ENCODE peak calls at places on chromosomes 4 and X, in five cellular contexts. Z, D, K, N and U are unnamed samples.

GRCh38 chrX:22674947-22675346 is 324.8 kb upstream of the DDX53 start:
- DNase-seq in N (no peak), K (no peak), D (no peak), Z (no peak), U (no peak)

GRCh38 chr4:148258526-148258925 is 183.7 kb downstream of the NR3C2 start:
- DNase-seq in N (no peak), Z (no peak), D (peak; percentile 22), K (no peak), U (no peak)

GRCh38 chrX:72123471-72124185 is 8.1 kb downstream of the RTL5 start:
- DNase-seq in D (no peak), N (peak; percentile 84), Z (no peak), K (no peak), U (no peak)

GRCh38 chrX:1581132-1581531 is 10.3 kb upstream of the AKAP17A start:
- DNase-seq in Z (peak; percentile 90), N (peak; percentile 76), D (no peak), K (peak; percentile 57), U (no peak)

GRCh38 chrX:25873196-25873595 is 264.9 kb upstream of the MAGEB18 start:
- DNase-seq in Z (no peak), D (no peak), N (no peak), K (no peak), U (no peak)

GRCh38 chr4:114386637-114387233 is 211.9 kb upstream of the UGT8 start:
- DNase-seq in K (no peak), N (peak; percentile 46), Z (no peak), D (no peak), U (peak; percentile 5)

GRCh38 chr4:65624651-65625050 is 45.6 kb downstream of the EPHA5 start:
- DNase-seq in K (no peak), D (no peak), N (no peak), Z (no peak), U (no peak)

GRCh38 chr4:658031-658667 is 15.9 kb downstream of the ATP5ME start:
- DNase-seq in D (no peak), K (no peak), N (no peak), Z (no peak), U (no peak)

GRCh38 chrX:16145656-16146055 is 21.6 kb upstream of the MAGEB17 start:
- DNase-seq in D (no peak), K (no peak), N (no peak), Z (no peak), U (no peak)

GRCh38 chr4:20026456-20026855 is 225.2 kb upstream of the SLIT2 start:
- DNase-seq in Z (no peak), D (no peak), K (no peak), N (no peak), U (no peak)

GRCh38 chr4:18444286-18444685 is 422.7 kb upstream of the LCORL start:
- DNase-seq in K (no peak), N (no peak), D (no peak), Z (no peak), U (no peak)

GRCh38 chr4:30719363-30720020 is 677 bp upstream of the PCDH7 start:
- DNase-seq in Z (peak; percentile 34), D (peak; percentile 55), K (no peak), N (peak; percentile 83), U (peak; percentile 53)

GRCh38 chrX:37331546-37331945 is 17.6 kb upstream of the PRRG1 start:
- DNase-seq in Z (no peak), K (no peak), N (no peak), D (no peak), U (no peak)

GRCh38 chrX:38347136-38347535 is 5.3 kb upstream of the OTC start:
- DNase-seq in D (no peak), K (no peak), Z (no peak), N (peak; percentile 2), U (no peak)

GRCh38 chrX:36957425-36958328 is 50.5 kb upstream of the FAM47C start:
- DNase-seq in K (no peak), N (peak; percentile 60), Z (no peak), D (no peak), U (no peak)

GRCh38 chr4:141652161-141652778 is 15.9 kb downstream of the IL15 start:
- DNase-seq in Z (no peak), N (no peak), D (no peak), K (no peak), U (no peak)

GRCh38 chr4:42627887-42628646 is 28.8 kb downstream of the ATP8A1 start:
- DNase-seq in N (peak; percentile 12), D (peak; percentile 55), Z (peak; percentile 62), K (peak; percentile 30), U (no peak)

GRCh38 chr4:48498895-48499294 is 8.8 kb downstream of the ZAR1 start:
- DNase-seq in K (no peak), Z (no peak), N (peak; percentile 53), D (no peak), U (no peak)

GRCh38 chr4:54169176-54169575 is 59.9 kb upstream of the PDGFRA start:
- DNase-seq in K (no peak), Z (no peak), N (no peak), D (no peak), U (no peak)

GRCh38 chrX:84188320-84188834 is 378 bp upstream of the RPS6KA6 start:
- DNase-seq in N (peak; percentile 61), Z (peak; percentile 11), K (no peak), D (peak; percentile 55), U (peak; percentile 22)

GRCh38 chrX:67544871-67545771 is 1.3 kb downstream of the AR start:
- DNase-seq in K (no peak), Z (peak; percentile 6), D (peak; percentile 22), N (peak; percentile 30), U (no peak)

GRCh38 chrX:42459735-42460134 is 318.2 kb downstream of the PPP1R2C start:
- DNase-seq in N (no peak), K (no peak), D (no peak), Z (no peak), U (no peak)

GRCh38 chr4:95506264-95506663 is 42.5 kb downstream of the UNC5C start:
- DNase-seq in Z (no peak), K (no peak), D (no peak), N (no peak), U (no peak)

GRCh38 chr4:2260336-2261109 is 1.4 kb downstream of the MXD4 start:
- DNase-seq in K (no peak), D (peak; percentile 23), Z (peak; percentile 5), N (no peak), U (no peak)

GRCh38 chrX:16484338-16484737 is 165.6 kb upstream of the S100G start:
- DNase-seq in D (no peak), Z (peak; percentile 58), K (peak; percentile 4), N (no peak), U (no peak)

GRCh38 chr4:183876268-183876934 is 28.7 kb upstream of the STOX2 start:
- DNase-seq in N (no peak), D (peak; percentile 86), Z (no peak), K (no peak), U (no peak)

GRCh38 chrX:53211391-53211978 is 13.5 kb downstream of the KDM5C start:
- DNase-seq in Z (no peak), N (no peak), K (no peak), D (no peak), U (no peak)

GRCh38 chr4:84578540-84579409 is 4.2 kb upstream of the CDS1 start:
- DNase-seq in K (no peak), D (no peak), Z (peak; percentile 24), N (peak; percentile 79), U (no peak)

GRCh38 chrX:97895751-97896150 is 1012.0 kb downstream of the RPA4 start:
- DNase-seq in D (no peak), N (no peak), K (no peak), Z (no peak), U (no peak)

GRCh38 chr4:147732516-147733193 is 767 bp downstream of the ARHGAP10 start:
- DNase-seq in D (peak; percentile 59), N (peak; percentile 85), Z (peak; percentile 37), K (no peak), U (peak; percentile 34)

GRCh38 chr4:169620846-169621228 is 459 bp downstream of the CLCN3 start:
- DNase-seq in N (peak; percentile 36), D (no peak), K (no peak), Z (peak; percentile 49), U (no peak)

GRCh38 chr4:83043801-83044407 is 8.9 kb downstream of the COPS4 start:
- DNase-seq in D (peak; percentile 56), N (no peak), Z (no peak), K (no peak), U (no peak)

GRCh38 chr4:150518559-150518958 is 63.4 kb upstream of the MAB21L2 start:
- DNase-seq in D (no peak), N (no peak), Z (no peak), K (no peak), U (no peak)

GRCh38 chrX:10722804-10723364 is 102.5 kb upstream of the MID1 start:
- DNase-seq in K (peak; percentile 0), N (peak; percentile 71), D (peak; percentile 67), Z (peak; percentile 47), U (peak; percentile 26)

GRCh38 chr4:112038861-112039260 is 106.4 kb upstream of the FAM241A start:
- DNase-seq in Z (no peak), N (no peak), D (no peak), K (no peak), U (no peak)

GRCh38 chr4:155208258-155209054 is at the start of gene NPY2R:
- DNase-seq in K (no peak), D (no peak), Z (no peak), N (peak; percentile 67), U (peak; percentile 3)